ENCODE peak calls at places on chromosomes 11 and 22, in nine cellular contexts. Q is NCI-H524; S is epithelial cell of prostate; D is NCI-H2081; R is stimulated activated CD4-positive, alpha-beta T cell treated with anti-CD3 and anti-CD28 coated beads, Interleukin-15, amount 100 ng/mL, for 24 hours; Y is sciatic nerve; G is AG04450; H is GM19239; L is fibroblast of the conjunctiva. J is an unnamed sample.

GRCh38 chr11:129209891-129210830 is 18.0 kb upstream of the ARHGAP32 start:
- DNase-seq in G (no peak), Y (no peak), R (no peak), L (no peak), S (no peak), Q (no peak), D (no peak), H (no peak), J (no peak)

GRCh38 chr11:94968334-94968958 is 4.9 kb downstream of the CWC15 start:
- DNase-seq in R (no peak), H (no peak), S (no peak), Q (no peak), D (no peak), L (peak), Y (no peak), G (no peak), J (peak)

GRCh38 chr22:42754658-42755057 is 34.0 kb upstream of the A4GALT start:
- DNase-seq in Y (no peak), Q (no peak), L (no peak), R (no peak), D (no peak), H (no peak), S (no peak), G (no peak), J (no peak)

GRCh38 chr11:68355471-68355870 is 43.1 kb downstream of the LRP5 start:
- DNase-seq in L (no peak), G (no peak), Q (no peak), S (no peak), H (no peak), D (no peak), Y (no peak), R (no peak), J (no peak)

GRCh38 chr22:22020425-22020852 is 37.9 kb upstream of the TOP3B start:
- DNase-seq in S (no peak), R (no peak), L (no peak), Y (no peak), Q (no peak), D (no peak), G (no peak), H (no peak), J (no peak)

GRCh38 chr22:22161924-22162851 is 82.4 kb upstream of the VPREB1 start:
- DNase-seq in Y (no peak), H (peak), L (no peak), R (no peak), Q (no peak), D (no peak), G (no peak), S (no peak), J (peak)

GRCh38 chr11:31676280-31676982 is 134.7 kb downstream of the PAX6 start:
- DNase-seq in L (no peak), G (no peak), Q (no peak), S (no peak), Y (no peak), D (no peak), R (no peak), H (no peak), J (no peak)

GRCh38 chr11:74162688-74163467 is 7.9 kb downstream of the C2CD3 start:
- DNase-seq in R (no peak), L (no peak), Y (no peak), H (no peak), G (no peak), Q (no peak), S (no peak), D (no peak), J (no peak)

GRCh38 chr11:15493921-15494630 is 379.4 kb downstream of the INSC start:
- DNase-seq in H (no peak), G (no peak), S (no peak), Q (peak), L (no peak), Y (no peak), R (no peak), D (no peak), J (no peak)

GRCh38 chr22:21041937-21042336 is 3.8 kb upstream of the LRRC74B start:
- DNase-seq in S (no peak), Q (no peak), Y (no peak), D (no peak), R (no peak), G (no peak), H (no peak), L (peak), J (no peak)

GRCh38 chr22:46547883-46548244 is 10.4 kb upstream of the CELSR1 start:
- DNase-seq in Q (no peak), L (peak), G (peak), D (no peak), H (no peak), R (no peak), S (no peak), Y (no peak), J (no peak)

GRCh38 chr11:19328586-19329311 is 88.0 kb upstream of the E2F8 start:
- DNase-seq in L (no peak), D (no peak), R (no peak), H (no peak), S (no peak), Y (no peak), Q (no peak), G (no peak), J (no peak)

GRCh38 chr11:95453616-95454118 is 222.7 kb upstream of the SESN3 start:
- DNase-seq in Y (peak), Q (peak), H (no peak), G (no peak), D (peak), L (no peak), R (no peak), S (peak), J (no peak)

GRCh38 chr11:2276280-2276998 is 6.1 kb upstream of the ASCL2 start:
- DNase-seq in L (no peak), S (no peak), Q (no peak), Y (peak), G (no peak), H (no peak), D (no peak), R (no peak), J (no peak)

GRCh38 chr22:49961601-49962011 is 1.0 kb downstream of the PIM3 start:
- DNase-seq in S (no peak), H (no peak), L (no peak), G (no peak), Y (peak), R (no peak), D (no peak), Q (no peak), J (peak)

GRCh38 chr22:33825761-33826160 is 94.5 kb downstream of the LARGE1 start:
- DNase-seq in L (no peak), G (no peak), Y (no peak), Q (no peak), R (no peak), S (no peak), D (no peak), H (no peak), J (no peak)

GRCh38 chr11:24155792-24156191 is 341.1 kb upstream of the LUZP2 start:
- DNase-seq in L (no peak), H (no peak), Y (no peak), R (no peak), G (no peak), D (no peak), Q (no peak), S (no peak), J (peak)

GRCh38 chr22:35099883-35100282 is 33.9 kb downstream of the ISX start:
- DNase-seq in D (no peak), R (no peak), Y (no peak), G (no peak), Q (no peak), S (no peak), H (no peak), L (no peak), J (no peak)

GRCh38 chr11:60396382-60396781 is at the start of gene MS4A14:
- DNase-seq in H (no peak), L (no peak), S (no peak), G (no peak), Y (no peak), D (no peak), R (no peak), Q (no peak), J (no peak)

GRCh38 chr22:22086501-22087158 is 104.0 kb upstream of the TOP3B start:
- DNase-seq in Y (no peak), H (no peak), S (no peak), D (no peak), Q (no peak), R (no peak), L (no peak), G (no peak), J (no peak)

J was measured in NAMALWA.